ENCODE peak calls at places on chromosome 6, in four cellular contexts. G is activated T-cell treated with anti-CD3 and anti-CD28 coated beads for 24 hours, S is AG10803, Y is aorta. M is an unnamed sample.

GRCh38 chr6:113584767-113585166 is 272.4 kb upstream of the MARCKS start:
- DNase-seq in G (no peak), S (no peak), Y (no peak), M (no peak)

GRCh38 chr6:101302593-101302992 is 90.9 kb upstream of the GRIK2 start:
- DNase-seq in G (no peak), S (no peak), Y (no peak), M (no peak)

GRCh38 chr6:106728296-106728870 is 99.0 kb downstream of the QRSL1 start:
- DNase-seq in G (no peak), S (no peak), Y (no peak), M (no peak)

GRCh38 chr6:96542702-96543101 is 20.2 kb upstream of the FHL5 start:
- DNase-seq in G (no peak), S (no peak), Y (no peak), M (no peak)

GRCh38 chr6:34386316-34387137 is 5.9 kb downstream of the NUDT3 start:
- DNase-seq in G (no peak), S (peak), Y (no peak), M (peak)

GRCh38 chr6:113856011-113856551 is 1.1 kb upstream of the MARCKS start:
- DNase-seq in G (no peak), S (peak), Y (peak), M (no peak)

GRCh38 chr6:11094411-11094851 is 797 bp downstream of the SMIM13 start:
- DNase-seq in G (peak), S (peak), Y (peak), M (peak)

GRCh38 chr6:155177369-155177961 is 86.3 kb upstream of the CLDN20 start:
- DNase-seq in G (peak), S (peak), Y (no peak), M (peak)

GRCh38 chr6:46491201-46491788 is at the start of gene RCAN2:
- DNase-seq in G (no peak), S (peak), Y (peak), M (peak)

GRCh38 chr6:136235233-136235564 is 14.9 kb downstream of the MTFR2 start:
- DNase-seq in G (no peak), S (no peak), Y (no peak), M (peak)

GRCh38 chr6:36491378-36491965 is 48.7 kb downstream of the KCTD20 start:
- DNase-seq in G (no peak), S (peak), Y (no peak), M (peak)

GRCh38 chr6:129661478-129662405 is 48.2 kb downstream of the ARHGAP18 start:
- DNase-seq in G (no peak), S (no peak), Y (no peak), M (peak)

GRCh38 chr6:161011509-161012480 is 20.2 kb downstream of the MAP3K4 start:
- DNase-seq in G (no peak), S (no peak), Y (no peak), M (no peak)

GRCh38 chr6:113078791-113079190 is 731.7 kb downstream of the RFPL4B start:
- DNase-seq in G (no peak), S (no peak), Y (no peak), M (no peak)

GRCh38 chr6:13248053-13248452 is 80.3 kb downstream of the TBC1D7 start:
- DNase-seq in G (no peak), S (peak), Y (no peak), M (peak)

GRCh38 chr6:71619836-71620235 is 266.5 kb upstream of the RIMS1 start:
- DNase-seq in G (no peak), S (peak), Y (no peak), M (no peak)

GRCh38 chr6:149012040-149012545 is 265.3 kb downstream of the UST start:
- DNase-seq in G (no peak), S (peak), Y (no peak), M (no peak)

M was measured in HepG2.